ENCODE peak calls at places on chromosomes 6 and 20, in seven cellular contexts. One of them, this sample, is unnamed.
A peak's percentile ranks its signal among the peaks of the same experiment; 100 is the strongest.

GRCh38 chr6:137332637-137333228 is 113.5 kb upstream of the IFNGR1 start:
- DNase-seq in fibroblast of pulmonary artery: peak; percentile 24
- DNase-seq in AG04450: no peak
- DNase-seq in body of pancreas: no peak
- DNase-seq in upper lobe of right lung: no peak
- DNase-seq in cardiac muscle cell: no peak
- DNase-seq in CD8-positive, alpha-beta T cell: no peak
- DNase-seq in this sample: no peak

GRCh38 chr6:135498178-135498841 is 770 bp upstream of the AHI1 start:
- DNase-seq in upper lobe of right lung: peak; percentile 68
- DNase-seq in body of pancreas: peak; percentile 80
- DNase-seq in AG04450: peak; percentile 77
- DNase-seq in cardiac muscle cell: peak; percentile 53
- DNase-seq in fibroblast of pulmonary artery: peak; percentile 94
- DNase-seq in CD8-positive, alpha-beta T cell: peak; percentile 65
- DNase-seq in this sample: peak; percentile 64

GRCh38 chr6:120826253-120826652 is 508.0 kb downstream of the TBC1D32 start:
- DNase-seq in CD8-positive, alpha-beta T cell: no peak
- DNase-seq in fibroblast of pulmonary artery: peak; percentile 5
- DNase-seq in upper lobe of right lung: no peak
- DNase-seq in AG04450: no peak
- DNase-seq in body of pancreas: peak; percentile 78
- DNase-seq in cardiac muscle cell: peak; percentile 61
- DNase-seq in this sample: peak; percentile 14

GRCh38 chr20:17066955-17067354 is 159.9 kb upstream of the PCSK2 start:
- DNase-seq in AG04450: no peak
- DNase-seq in fibroblast of pulmonary artery: no peak
- DNase-seq in upper lobe of right lung: no peak
- DNase-seq in cardiac muscle cell: peak; percentile 3
- DNase-seq in body of pancreas: no peak
- DNase-seq in CD8-positive, alpha-beta T cell: no peak
- DNase-seq in this sample: no peak

GRCh38 chr6:31083742-31084354 is 28.5 kb downstream of the C6orf15 start:
- DNase-seq in upper lobe of right lung: no peak
- DNase-seq in CD8-positive, alpha-beta T cell: no peak
- DNase-seq in body of pancreas: peak; percentile 49
- DNase-seq in cardiac muscle cell: peak; percentile 49
- DNase-seq in AG04450: peak; percentile 61
- DNase-seq in fibroblast of pulmonary artery: peak; percentile 72
- DNase-seq in this sample: no peak

GRCh38 chr6:51250317-51250716 is 431.6 kb downstream of the TFAP2B start:
- DNase-seq in CD8-positive, alpha-beta T cell: no peak
- DNase-seq in fibroblast of pulmonary artery: no peak
- DNase-seq in body of pancreas: no peak
- DNase-seq in upper lobe of right lung: no peak
- DNase-seq in cardiac muscle cell: no peak
- DNase-seq in AG04450: no peak
- DNase-seq in this sample: no peak

GRCh38 chr6:75203721-75204120 is 2.1 kb downstream of the COL12A1 start:
- DNase-seq in body of pancreas: no peak
- DNase-seq in fibroblast of pulmonary artery: peak; percentile 49
- DNase-seq in cardiac muscle cell: no peak
- DNase-seq in upper lobe of right lung: no peak
- DNase-seq in CD8-positive, alpha-beta T cell: no peak
- DNase-seq in AG04450: no peak
- DNase-seq in this sample: no peak

GRCh38 chr6:27531772-27532459 is 59.0 kb upstream of the ZNF184 start:
- DNase-seq in AG04450: no peak
- DNase-seq in CD8-positive, alpha-beta T cell: no peak
- DNase-seq in body of pancreas: no peak
- DNase-seq in upper lobe of right lung: no peak
- DNase-seq in fibroblast of pulmonary artery: no peak
- DNase-seq in cardiac muscle cell: no peak
- DNase-seq in this sample: no peak

GRCh38 chr6:38570750-38571149 is 69.0 kb downstream of the BTBD9 start:
- DNase-seq in CD8-positive, alpha-beta T cell: no peak
- DNase-seq in AG04450: no peak
- DNase-seq in cardiac muscle cell: peak; percentile 3
- DNase-seq in upper lobe of right lung: no peak
- DNase-seq in fibroblast of pulmonary artery: peak; percentile 53
- DNase-seq in body of pancreas: no peak
- DNase-seq in this sample: no peak

GRCh38 chr6:150482883-150483409 is 114.1 kb downstream of the IYD start:
- DNase-seq in cardiac muscle cell: no peak
- DNase-seq in body of pancreas: no peak
- DNase-seq in fibroblast of pulmonary artery: no peak
- DNase-seq in CD8-positive, alpha-beta T cell: no peak
- DNase-seq in upper lobe of right lung: no peak
- DNase-seq in AG04450: no peak
- DNase-seq in this sample: no peak

GRCh38 chr6:155290491-155290890 is 23.8 kb downstream of the TFB1M start:
- DNase-seq in fibroblast of pulmonary artery: peak; percentile 54
- DNase-seq in upper lobe of right lung: no peak
- DNase-seq in CD8-positive, alpha-beta T cell: no peak
- DNase-seq in body of pancreas: no peak
- DNase-seq in AG04450: no peak
- DNase-seq in cardiac muscle cell: no peak
- DNase-seq in this sample: no peak

GRCh38 chr6:102114402-102114801 is 720.9 kb downstream of the GRIK2 start:
- DNase-seq in body of pancreas: no peak
- DNase-seq in CD8-positive, alpha-beta T cell: no peak
- DNase-seq in AG04450: no peak
- DNase-seq in fibroblast of pulmonary artery: no peak
- DNase-seq in upper lobe of right lung: no peak
- DNase-seq in cardiac muscle cell: peak; percentile 45
- DNase-seq in this sample: no peak

GRCh38 chr6:115216835-115217234 is 843.9 kb downstream of the FRK start:
- DNase-seq in cardiac muscle cell: no peak
- DNase-seq in body of pancreas: no peak
- DNase-seq in upper lobe of right lung: no peak
- DNase-seq in fibroblast of pulmonary artery: no peak
- DNase-seq in CD8-positive, alpha-beta T cell: no peak
- DNase-seq in AG04450: no peak
- DNase-seq in this sample: no peak

GRCh38 chr6:43707767-43708166 is 20.2 kb upstream of the MRPS18A start:
- DNase-seq in cardiac muscle cell: no peak
- DNase-seq in CD8-positive, alpha-beta T cell: no peak
- DNase-seq in fibroblast of pulmonary artery: no peak
- DNase-seq in AG04450: no peak
- DNase-seq in upper lobe of right lung: no peak
- DNase-seq in body of pancreas: no peak
- DNase-seq in this sample: no peak

GRCh38 chr6:11744753-11745152 is 33.9 kb downstream of the ADTRP start:
- DNase-seq in CD8-positive, alpha-beta T cell: no peak
- DNase-seq in fibroblast of pulmonary artery: peak; percentile 95
- DNase-seq in AG04450: peak; percentile 21
- DNase-seq in upper lobe of right lung: no peak
- DNase-seq in body of pancreas: peak; percentile 77
- DNase-seq in cardiac muscle cell: no peak
- DNase-seq in this sample: no peak

GRCh38 chr6:6998194-6998569 is 109.6 kb upstream of the RREB1 start:
- DNase-seq in CD8-positive, alpha-beta T cell: no peak
- DNase-seq in cardiac muscle cell: no peak
- DNase-seq in AG04450: no peak
- DNase-seq in body of pancreas: no peak
- DNase-seq in upper lobe of right lung: no peak
- DNase-seq in fibroblast of pulmonary artery: no peak
- DNase-seq in this sample: peak; percentile 10

GRCh38 chr6:34112102-34112501 is 33.8 kb downstream of the GRM4 start:
- DNase-seq in CD8-positive, alpha-beta T cell: no peak
- DNase-seq in body of pancreas: no peak
- DNase-seq in cardiac muscle cell: no peak
- DNase-seq in AG04450: no peak
- DNase-seq in upper lobe of right lung: no peak
- DNase-seq in fibroblast of pulmonary artery: no peak
- DNase-seq in this sample: no peak

GRCh38 chr6:144219056-144219685 is 66.0 kb upstream of the UTRN start:
- DNase-seq in cardiac muscle cell: peak; percentile 51
- DNase-seq in fibroblast of pulmonary artery: peak; percentile 76
- DNase-seq in CD8-positive, alpha-beta T cell: no peak
- DNase-seq in upper lobe of right lung: no peak
- DNase-seq in AG04450: no peak
- DNase-seq in body of pancreas: no peak
- DNase-seq in this sample: peak; percentile 23
- TF ChIP-seq CTCF in cardiac muscle cell: peak; percentile 62
- TF ChIP-seq CTCF in fibroblast of pulmonary artery: peak; percentile 72
- TF ChIP-seq CTCF in CD8-positive, alpha-beta T cell: peak; percentile 88
- TF ChIP-seq CTCF in upper lobe of right lung: peak; percentile 65
- TF ChIP-seq CTCF in AG04450: peak; percentile 70
- TF ChIP-seq CTCF in body of pancreas: peak; percentile 55
- TF ChIP-seq CTCF in this sample: peak; percentile 67

DNA sequence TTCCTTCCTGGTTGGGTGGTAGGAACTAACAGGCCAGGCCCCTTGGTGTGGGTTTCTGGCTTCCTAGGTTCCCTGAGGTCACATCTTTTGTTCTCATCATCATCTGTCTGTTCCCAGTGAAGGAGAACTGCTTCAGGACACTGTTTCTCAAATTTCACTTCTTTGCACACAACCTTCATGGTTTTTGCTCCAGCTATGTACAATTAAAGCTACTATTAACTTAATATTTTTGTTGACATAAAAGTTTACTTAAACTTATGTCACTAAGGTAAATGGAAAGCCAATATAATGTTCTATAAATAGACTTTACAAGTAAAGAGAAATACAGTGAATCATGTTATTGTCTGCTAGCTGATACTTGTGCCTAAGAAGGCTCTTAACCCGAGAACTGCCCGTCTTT is 120.7 kb upstream of the KCNG1 start:
- DNase-seq in fibroblast of pulmonary artery: no peak
- DNase-seq in upper lobe of right lung: no peak
- DNase-seq in CD8-positive, alpha-beta T cell: no peak
- DNase-seq in cardiac muscle cell: no peak
- DNase-seq in body of pancreas: no peak
- DNase-seq in AG04450: no peak
- DNase-seq in this sample: peak; percentile 75
- H3K4me3 ChIP-seq in fibroblast of pulmonary artery: no peak overlapping the region
- H3K4me3 ChIP-seq in upper lobe of right lung: no peak overlapping the region
- H3K4me3 ChIP-seq in CD8-positive, alpha-beta T cell: no peak overlapping the region
- H3K4me3 ChIP-seq in cardiac muscle cell: no peak overlapping the region
- H3K4me3 ChIP-seq in body of pancreas: no peak overlapping the region
- H3K4me3 ChIP-seq in AG04450: no peak overlapping the region
- H3K4me3 ChIP-seq in this sample: peak overlapping the region; percentile 21

GRCh38 chr6:96391776-96392175 is 129.8 kb upstream of the UFL1 start:
- DNase-seq in fibroblast of pulmonary artery: no peak
- DNase-seq in body of pancreas: peak; percentile 63
- DNase-seq in upper lobe of right lung: no peak
- DNase-seq in CD8-positive, alpha-beta T cell: no peak
- DNase-seq in AG04450: no peak
- DNase-seq in cardiac muscle cell: peak; percentile 59
- DNase-seq in this sample: peak; percentile 23

GRCh38 chr6:96394727-96395126 is 126.9 kb upstream of the UFL1 start:
- DNase-seq in body of pancreas: peak; percentile 12
- DNase-seq in upper lobe of right lung: no peak
- DNase-seq in fibroblast of pulmonary artery: no peak
- DNase-seq in cardiac muscle cell: peak; percentile 38
- DNase-seq in CD8-positive, alpha-beta T cell: no peak
- DNase-seq in AG04450: no peak
- DNase-seq in this sample: peak; percentile 26
- TF ChIP-seq CTCF in body of pancreas: no peak
- TF ChIP-seq CTCF in upper lobe of right lung: no peak
- TF ChIP-seq CTCF in fibroblast of pulmonary artery: no peak
- TF ChIP-seq CTCF in cardiac muscle cell: no peak
- TF ChIP-seq CTCF in CD8-positive, alpha-beta T cell: no peak
- TF ChIP-seq CTCF in AG04450: no peak
- TF ChIP-seq CTCF in this sample: peak; percentile 90

GRCh38 chr20:25538838-25539665 is 46.3 kb downstream of the NINL start:
- DNase-seq in fibroblast of pulmonary artery: no peak
- DNase-seq in upper lobe of right lung: no peak
- DNase-seq in AG04450: no peak
- DNase-seq in CD8-positive, alpha-beta T cell: no peak
- DNase-seq in body of pancreas: peak; percentile 23
- DNase-seq in cardiac muscle cell: peak; percentile 42
- DNase-seq in this sample: no peak
- H3K4me3 ChIP-seq in fibroblast of pulmonary artery: no peak overlapping the region
- H3K4me3 ChIP-seq in upper lobe of right lung: peak overlapping the region; percentile 38
- H3K4me3 ChIP-seq in AG04450: no peak overlapping the region
- H3K4me3 ChIP-seq in CD8-positive, alpha-beta T cell: no peak overlapping the region
- H3K4me3 ChIP-seq in body of pancreas: no peak overlapping the region
- H3K4me3 ChIP-seq in cardiac muscle cell: no peak overlapping the region
- H3K4me3 ChIP-seq in this sample: no peak overlapping the region

GRCh38 chr20:25696384-25697131 is at the start of gene ZNF337:
- DNase-seq in body of pancreas: peak; percentile 96
- DNase-seq in fibroblast of pulmonary artery: peak; percentile 96
- DNase-seq in AG04450: peak; percentile 69
- DNase-seq in cardiac muscle cell: peak; percentile 98
- DNase-seq in CD8-positive, alpha-beta T cell: peak; percentile 94
- DNase-seq in upper lobe of right lung: peak; percentile 97
- DNase-seq in this sample: peak; percentile 87
- TF ChIP-seq CTCF in body of pancreas: no peak
- TF ChIP-seq CTCF in fibroblast of pulmonary artery: no peak
- TF ChIP-seq CTCF in AG04450: peak; percentile 23
- TF ChIP-seq CTCF in cardiac muscle cell: peak; percentile 21
- TF ChIP-seq CTCF in CD8-positive, alpha-beta T cell: no peak
- TF ChIP-seq CTCF in upper lobe of right lung: peak; percentile 14
- TF ChIP-seq CTCF in this sample: peak; percentile 29

DNA sequence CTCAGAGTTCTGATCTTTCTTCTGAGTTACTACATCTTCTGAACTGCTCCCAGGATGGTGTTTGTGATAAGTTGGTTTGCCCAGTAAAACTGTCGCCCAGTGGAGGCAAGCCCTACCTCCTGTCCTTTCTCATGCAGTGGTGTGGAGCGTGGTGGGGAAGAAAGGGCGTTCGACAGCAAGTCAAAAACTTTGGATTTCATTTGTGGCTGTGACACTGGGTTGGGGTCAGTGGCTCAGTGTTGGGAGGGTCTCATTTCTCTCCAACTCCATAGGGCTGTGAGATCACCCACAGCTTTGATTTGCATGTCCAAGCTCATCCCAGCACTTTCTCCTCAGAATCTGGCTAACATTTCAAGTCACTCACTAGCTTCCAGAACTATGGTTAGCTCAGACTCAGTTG is 17.5 kb upstream of the SLC22A2 start:
- DNase-seq in body of pancreas: no peak
- DNase-seq in fibroblast of pulmonary artery: no peak
- DNase-seq in upper lobe of right lung: no peak
- DNase-seq in cardiac muscle cell: no peak
- DNase-seq in AG04450: no peak
- DNase-seq in CD8-positive, alpha-beta T cell: no peak
- DNase-seq in this sample: no peak
- H3K4me3 ChIP-seq in body of pancreas: no peak overlapping the region
- H3K4me3 ChIP-seq in fibroblast of pulmonary artery: no peak overlapping the region
- H3K4me3 ChIP-seq in upper lobe of right lung: no peak overlapping the region
- H3K4me3 ChIP-seq in cardiac muscle cell: no peak overlapping the region
- H3K4me3 ChIP-seq in AG04450: no peak overlapping the region
- H3K4me3 ChIP-seq in CD8-positive, alpha-beta T cell: no peak overlapping the region
- H3K4me3 ChIP-seq in this sample: no peak overlapping the region

GRCh38 chr6:166156942-166157341 is 10.7 kb downstream of the TBXT start:
- DNase-seq in fibroblast of pulmonary artery: peak; percentile 29
- DNase-seq in body of pancreas: no peak
- DNase-seq in CD8-positive, alpha-beta T cell: no peak
- DNase-seq in cardiac muscle cell: no peak
- DNase-seq in AG04450: no peak
- DNase-seq in upper lobe of right lung: no peak
- DNase-seq in this sample: no peak
- TF ChIP-seq CTCF in fibroblast of pulmonary artery: peak; percentile 43
- TF ChIP-seq CTCF in body of pancreas: peak; percentile 19
- TF ChIP-seq CTCF in CD8-positive, alpha-beta T cell: no peak
- TF ChIP-seq CTCF in cardiac muscle cell: peak; percentile 48
- TF ChIP-seq CTCF in AG04450: peak; percentile 36
- TF ChIP-seq CTCF in upper lobe of right lung: peak; percentile 23
- TF ChIP-seq CTCF in this sample: peak; percentile 62

This sample was measured in LNCaP clone FGC.